ENCODE peak calls at places on chromosome 16, in seven cellular contexts. C is neural progenitor cell, A is uterus, W is iPS DF 6.9, M is psoas muscle, V is cardiac muscle cell, K is tibial nerve. Y is an unnamed sample. For H3K27me3, the result is how much of the 10 kb centered on the place peaks cover.

GRCh38 chr16:49277386-49277742 is 4.3 kb downstream of the CBLN1 start:
- DNase-seq in M (no peak), W (no peak), A (no peak), K (no peak), C (peak), V (no peak), Y (no peak)

GRCh38 chr16:57283214-57283955 is 1.1 kb downstream of the PLLP start:
- DNase-seq in K (no peak), V (no peak), A (no peak), W (no peak), C (no peak), M (no peak), Y (no peak)

GRCh38 chr16:75320435-75320834 is 69.0 kb upstream of the BCAR1 start:
- DNase-seq in W (no peak), M (no peak), V (no peak), C (peak), K (no peak), A (no peak), Y (no peak)

GRCh38 chr16:66264311-66265105 is 102.0 kb upstream of the CDH5 start:
- DNase-seq in K (no peak), V (no peak), W (no peak), M (no peak), C (no peak), A (peak), Y (peak)

GRCh38 chr16:26963109-26963508 is 103.6 kb upstream of the C16orf82 start:
- DNase-seq in K (no peak), V (peak), M (no peak), C (peak), W (peak), A (no peak), Y (no peak)

GRCh38 chr16:25596194-25596593 is 95.6 kb upstream of the HS3ST4 start:
- DNase-seq in A (no peak), V (no peak), K (no peak), M (no peak), W (no peak), C (no peak), Y (no peak)

GRCh38 chr16:21060027-21060510 is 90.6 kb downstream of the DNAH3 start:
- DNase-seq in C (no peak), K (no peak), W (no peak), A (no peak), V (no peak), M (no peak), Y (no peak)

GRCh38 chr16:54320895-54321294 is 34.3 kb upstream of the IRX3 start:
- DNase-seq in K (no peak), W (no peak), A (no peak), M (no peak), V (no peak), C (no peak), Y (no peak)

GRCh38 chr16:56269824-56270684 is 78.8 kb downstream of the GNAO1 start:
- DNase-seq in C (peak), K (no peak), M (no peak), W (no peak), V (peak), A (peak), Y (no peak)

GRCh38 chr16:46496701-46497100 is 124.5 kb downstream of the SHCBP1 start:
- DNase-seq in W (no peak), C (no peak), V (no peak), M (no peak), A (no peak), K (no peak), Y (no peak)

GRCh38 chr16:10657925-10658324 is 36.8 kb downstream of the TEKT5 start:
- DNase-seq in A (no peak), C (no peak), K (no peak), W (no peak), V (no peak), M (no peak), Y (no peak)

GRCh38 chr16:22018559-22018958 is 10.6 kb downstream of the MOSMO start:
- DNase-seq in W (no peak), V (no peak), M (no peak), K (no peak), C (no peak), A (no peak), Y (no peak)

GRCh38 chr16:66618588-66618987 is 14.1 kb downstream of the CMTM3 start:
- DNase-seq in W (no peak), M (peak), C (no peak), V (peak), A (peak), K (no peak), Y (no peak)

GRCh38 chr16:47847220-47847970 is 308.4 kb downstream of the ABCC12 start:
- DNase-seq in K (no peak), M (no peak), W (no peak), C (no peak), V (peak), A (no peak), Y (no peak)

GRCh38 chr16:49061315-49061714 is 220.3 kb downstream of the CBLN1 start:
- DNase-seq in C (no peak), K (no peak), A (no peak), W (no peak), M (no peak), V (no peak), Y (no peak)

GRCh38 chr16:53545433-53545832 is 42.4 kb upstream of the AKTIP start:
- DNase-seq in W (no peak), V (no peak), C (no peak), M (no peak), A (no peak), K (no peak), Y (peak)

GRCh38 chr16:67116388-67117311 is 6.9 kb downstream of the PHAF1 start:
- DNase-seq in V (peak), K (no peak), M (no peak), C (no peak), W (no peak), A (no peak), Y (no peak)

GRCh38 chr16:71923941-71924690 is 28.8 kb downstream of the IST1 start:
- DNase-seq in K (no peak), A (no peak), M (no peak), C (no peak), W (no peak), V (peak), Y (no peak)

GRCh38 chr16:9008335-9009260 is 44.9 kb upstream of the USP7 start:
- DNase-seq in K (peak), M (peak), V (peak), C (peak), W (peak), A (peak), Y (peak)

GRCh38 chr16:20821682-20822081 is 15.4 kb downstream of the REXO5 start:
- DNase-seq in A (no peak), C (no peak), K (no peak), W (no peak), M (no peak), V (no peak), Y (no peak)

GRCh38 chr16:8569650-8570338 is 20.5 kb downstream of the TMEM114 start:
- DNase-seq in K (no peak), W (no peak), V (no peak), M (no peak), A (no peak), C (peak), Y (no peak)

GRCh38 chr16:55019419-55020131 is 88.9 kb downstream of the IRX5 start:
- DNase-seq in A (no peak), W (no peak), C (no peak), V (no peak), K (no peak), M (no peak), Y (no peak)

GRCh38 chr16:74896389-74897370 is 88.2 kb downstream of the WDR59 start:
- DNase-seq in A (no peak), M (no peak), W (no peak), C (no peak), V (peak), K (no peak), Y (no peak)

GRCh38 chr16:10581507-10581906 is 1.1 kb upstream of the EMP2 start:
- DNase-seq in C (no peak), W (no peak), K (no peak), A (no peak), V (peak), M (no peak), Y (no peak)

GRCh38 chr16:23280483-23280967 is 21.6 kb upstream of the SCNN1B start:
- DNase-seq in K (no peak), C (no peak), A (no peak), W (no peak), V (no peak), M (no peak), Y (no peak)

GRCh38 chr16:68539704-68540370 is 746 bp downstream of the ZFP90 start:
- DNase-seq in C (peak), A (no peak), K (no peak), W (no peak), V (peak), M (no peak), Y (peak)

GRCh38 chr16:12516621-12517309 is 286.9 kb downstream of the CPPED1 start:
- DNase-seq in W (no peak), K (no peak), M (no peak), A (no peak), V (no peak), C (no peak), Y (no peak)

GRCh38 chr16:30721167-30721566 is 22.2 kb downstream of the SRCAP start:
- DNase-seq in K (no peak), V (no peak), A (no peak), C (no peak), W (no peak), M (no peak), Y (no peak)

DNA sequence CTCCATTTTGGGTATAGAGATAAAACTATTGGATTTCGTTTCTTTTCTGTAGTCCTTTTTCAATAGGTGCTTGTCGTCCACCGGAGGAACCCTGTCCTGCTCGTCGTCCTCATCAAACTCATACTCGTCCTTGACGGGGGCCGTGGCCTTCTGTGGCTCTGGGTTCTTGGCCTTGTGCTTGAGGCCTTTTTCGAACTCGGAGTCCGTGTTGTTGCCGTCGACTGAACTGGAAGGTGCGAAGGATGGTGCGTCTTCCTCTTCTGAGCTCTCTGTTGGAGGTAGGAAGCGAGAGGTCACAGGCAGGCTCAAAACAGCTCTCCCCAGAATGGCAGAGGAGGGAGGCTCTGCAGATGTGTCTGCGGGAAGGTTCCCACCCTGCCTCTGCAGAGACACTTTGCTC is 67.9 kb downstream of the ZNF778 start:
- DNase-seq in V (no peak), W (no peak), A (no peak), C (no peak), M (no peak), K (no peak), Y (no peak)
- H3K27me3 ChIP-seq in V (under half), W (under half), A (under half), C (under half), M (under half), K (under half), Y (under half)

GRCh38 chr16:86193528-86194193 is 294.7 kb downstream of the IRF8 start:
- DNase-seq in A (no peak), K (no peak), W (no peak), M (no peak), V (no peak), C (no peak), Y (no peak)

GRCh38 chr16:86185089-86185488 is 286.1 kb downstream of the IRF8 start:
- DNase-seq in V (no peak), W (no peak), M (no peak), K (no peak), C (no peak), A (no peak), Y (no peak)

GRCh38 chr16:86186361-86186760 is 287.4 kb downstream of the IRF8 start:
- DNase-seq in C (no peak), V (no peak), M (no peak), A (no peak), W (no peak), K (no peak), Y (no peak)

GRCh38 chr16:86191663-86192062 is 292.7 kb downstream of the IRF8 start:
- DNase-seq in V (no peak), C (no peak), M (no peak), W (no peak), K (no peak), A (no peak), Y (no peak)

GRCh38 chr16:86189934-86190333 is 291.0 kb downstream of the IRF8 start:
- DNase-seq in W (no peak), V (no peak), C (no peak), M (no peak), K (no peak), A (no peak), Y (no peak)
- H3K27me3 ChIP-seq in W (under half), V (under half), C (under half), M (under half), K (under half), A (under half), Y (under half)

GRCh38 chr16:77430360-77430759 is 4.5 kb downstream of the ADAMTS18 start:
- DNase-seq in V (no peak), M (no peak), K (no peak), W (no peak), C (no peak), A (no peak), Y (no peak)

GRCh38 chr16:77431131-77431670 is 3.6 kb downstream of the ADAMTS18 start:
- DNase-seq in A (no peak), W (no peak), C (no peak), V (peak), K (no peak), M (no peak), Y (no peak)

GRCh38 chr16:77434022-77434364 is 841 bp downstream of the ADAMTS18 start:
- DNase-seq in A (no peak), M (no peak), W (no peak), K (no peak), V (no peak), C (no peak), Y (no peak)

GRCh38 chr16:77433146-77433545 is 1.7 kb downstream of the ADAMTS18 start:
- DNase-seq in M (no peak), V (no peak), A (no peak), W (no peak), C (no peak), K (no peak), Y (no peak)

GRCh38 chr16:77432264-77432663 is 2.6 kb downstream of the ADAMTS18 start:
- DNase-seq in W (no peak), A (no peak), C (no peak), V (no peak), M (no peak), K (no peak), Y (no peak)
- H3K27me3 ChIP-seq in W (under half), A (under half), C (half or more), V (half or more), M (under half), K (under half), Y (under half)

GRCh38 chr16:50461400-50461760 is 86.8 kb upstream of the NKD1 start:
- DNase-seq in A (no peak), K (no peak), V (no peak), W (no peak), M (no peak), C (no peak), Y (no peak)

GRCh38 chr16:50459681-50460080 is 88.5 kb upstream of the NKD1 start:
- DNase-seq in K (no peak), V (no peak), M (no peak), A (no peak), W (no peak), C (no peak), Y (no peak)

GRCh38 chr16:50462793-50463507 is 85.2 kb upstream of the NKD1 start:
- DNase-seq in C (peak), V (no peak), A (no peak), M (no peak), K (no peak), W (no peak), Y (no peak)

GRCh38 chr16:50458694-50459271 is 89.4 kb upstream of the NKD1 start:
- DNase-seq in A (no peak), W (no peak), V (no peak), M (no peak), C (no peak), K (no peak), Y (no peak)

GRCh38 chr16:50460538-50461399 is 87.4 kb upstream of the NKD1 start:
- DNase-seq in C (no peak), K (no peak), A (no peak), V (no peak), M (no peak), W (no peak), Y (no peak)
- H3K27me3 ChIP-seq in C (half or more), K (under half), A (under half), V (half or more), M (under half), W (under half), Y (under half)

GRCh38 chr16:86122681-86123342 is 223.8 kb downstream of the IRF8 start:
- DNase-seq in K (no peak), M (no peak), W (no peak), V (no peak), C (no peak), A (no peak), Y (no peak)

GRCh38 chr16:86129541-86129940 is 230.6 kb downstream of the IRF8 start:
- DNase-seq in M (no peak), A (no peak), W (no peak), C (no peak), K (no peak), V (no peak), Y (no peak)

GRCh38 chr16:86128246-86128645 is 229.3 kb downstream of the IRF8 start:
- DNase-seq in W (no peak), A (no peak), M (no peak), C (no peak), K (no peak), V (no peak), Y (no peak)

GRCh38 chr16:86121611-86122010 is 222.6 kb downstream of the IRF8 start:
- DNase-seq in M (no peak), C (no peak), V (no peak), A (no peak), W (no peak), K (no peak), Y (no peak)

GRCh38 chr16:86126891-86127290 is 227.9 kb downstream of the IRF8 start:
- DNase-seq in M (no peak), W (no peak), V (no peak), C (no peak), K (no peak), A (no peak), Y (no peak)
- H3K27me3 ChIP-seq in M (under half), W (under half), V (under half), C (under half), K (under half), A (under half), Y (under half)

DNA sequence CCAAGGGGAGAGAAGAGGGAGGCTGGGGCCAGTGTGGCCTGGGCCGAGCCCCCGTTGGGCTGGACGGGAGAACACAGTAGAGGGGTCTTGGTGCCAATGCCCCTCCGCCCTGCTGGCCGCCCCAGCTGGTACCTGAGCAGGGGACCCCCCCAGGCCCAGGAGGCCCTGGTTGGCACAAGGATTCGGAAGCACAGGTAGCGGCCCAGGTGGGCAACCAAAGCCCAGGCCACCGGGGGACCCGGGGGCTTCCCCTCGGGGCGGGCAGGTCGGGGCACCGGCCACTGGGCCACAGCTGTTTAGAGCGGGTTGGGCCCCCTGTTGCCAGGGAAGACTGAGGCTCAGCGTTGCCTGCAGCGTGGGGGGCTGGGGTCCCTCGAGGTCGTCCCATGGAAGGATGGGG is 28.2 kb upstream of the C1QTNF8 start:
- DNase-seq in W (no peak), K (no peak), V (no peak), A (no peak), M (no peak), C (no peak), Y (no peak)
- H3K27me3 ChIP-seq in W (under half), K (under half), V (under half), A (under half), M (half or more), C (under half), Y (under half)

GRCh38 chr16:89000207-89000959 is 23.4 kb upstream of the CBFA2T3 start:
- DNase-seq in K (no peak), A (no peak), V (no peak), C (no peak), W (no peak), M (peak), Y (no peak)
- H3K27me3 ChIP-seq in K (under half), A (under half), V (under half), C (under half), W (under half), M (half or more), Y (under half)